ENCODE peak calls at places on chromosomes 5 and 9, in five cellular contexts. T, C, P, X and F are unnamed samples.

GRCh38 chr5:171413153-171413910 is 6.1 kb upstream of the FGF18 start:
- DNase-seq in T (no peak), C (no peak), P (no peak), X (no peak), F (no peak)

GRCh38 chr9:3464033-3464638 is 61.7 kb downstream of the RFX3 start:
- DNase-seq in T (no peak), C (no peak), P (no peak), X (no peak), F (no peak)

GRCh38 chr9:113631811-113632665 is 168.5 kb downstream of the RGS3 start:
- DNase-seq in T (no peak), C (no peak), P (no peak), X (no peak), F (no peak)

GRCh38 chr5:53063791-53064190 is 45.8 kb downstream of the MOCS2 start:
- DNase-seq in T (no peak), C (no peak), P (no peak), X (no peak), F (no peak)

GRCh38 chr5:148808864-148809642 is 17.4 kb upstream of the ADRB2 start:
- DNase-seq in T (no peak), C (peak; percentile 44), P (no peak), X (no peak), F (peak; percentile 39)

GRCh38 chr9:13139641-13140171 is 139.8 kb downstream of the MPDZ start:
- DNase-seq in T (peak; percentile 3), C (no peak), P (no peak), X (no peak), F (no peak)

GRCh38 chr9:69314547-69314946 is 10.5 kb upstream of the ENTREP1 start:
- DNase-seq in T (no peak), C (no peak), P (no peak), X (no peak), F (no peak)

GRCh38 chr5:112142769-112143270 is 276.3 kb downstream of the EPB41L4A start:
- DNase-seq in T (no peak), C (no peak), P (no peak), X (no peak), F (no peak)

GRCh38 chr9:81492710-81493447 is 196.5 kb downstream of the TLE1 start:
- DNase-seq in T (peak; percentile 8), C (no peak), P (no peak), X (no peak), F (no peak)

GRCh38 chr9:88458716-88459115 is 70.5 kb downstream of the SPIN1 start:
- DNase-seq in T (no peak), C (no peak), P (no peak), X (no peak), F (no peak)

GRCh38 chr9:134933076-134933659 is 15.5 kb upstream of the FCN1 start:
- DNase-seq in T (no peak), C (no peak), P (no peak), X (no peak), F (no peak)

GRCh38 chr5:178551059-178551458 is 39.1 kb downstream of the COL23A1 start:
- DNase-seq in T (peak; percentile 18), C (peak; percentile 54), P (no peak), X (no peak), F (no peak)

GRCh38 chr9:117733465-117733864 is 29.3 kb downstream of the TLR4 start:
- DNase-seq in T (no peak), C (no peak), P (no peak), X (no peak), F (no peak)

GRCh38 chr5:155943516-155944407 is 383.2 kb upstream of the SGCD start:
- DNase-seq in T (peak; percentile 31), C (peak; percentile 52), P (no peak), X (peak; percentile 6), F (no peak)

GRCh38 chr5:131983244-131983771 is 28.1 kb downstream of the ACSL6 start:
- DNase-seq in T (no peak), C (peak; percentile 28), P (no peak), X (no peak), F (no peak)

GRCh38 chr5:176418251-176418650 is 1.9 kb upstream of the CLTB start:
- DNase-seq in T (peak; percentile 84), C (no peak), P (no peak), X (no peak), F (no peak)

GRCh38 chr5:59709833-59710232 is 183.7 kb downstream of the PDE4D start:
- DNase-seq in T (no peak), C (no peak), P (no peak), X (no peak), F (no peak)

GRCh38 chr9:89519393-89519805 is 21.5 kb upstream of the SEMA4D start:
- DNase-seq in T (peak; percentile 26), C (no peak), P (no peak), X (no peak), F (no peak)

GRCh38 chr5:155010881-155011280 is 2.7 kb upstream of the KIF4B start:
- DNase-seq in T (no peak), C (no peak), P (no peak), X (no peak), F (no peak)

GRCh38 chr9:86700601-86701000 is 246.7 kb downstream of the GAS1 start:
- DNase-seq in T (no peak), C (no peak), P (no peak), X (no peak), F (no peak)

GRCh38 chr9:17802249-17802857 is 223.5 kb downstream of the SH3GL2 start:
- DNase-seq in T (no peak), C (peak; percentile 10), P (no peak), X (no peak), F (no peak)

GRCh38 chr5:123089572-123089970 is 530 bp downstream of the PRDM6 start:
- DNase-seq in T (peak; percentile 12), C (peak; percentile 64), P (no peak), X (no peak), F (no peak)

GRCh38 chr5:134026521-134027202 is 21.9 kb upstream of the VDAC1 start:
- DNase-seq in T (peak; percentile 75), C (peak; percentile 80), P (peak; percentile 67), X (peak; percentile 61), F (peak; percentile 63)

GRCh38 chr9:102206432-102206831 is 468.0 kb upstream of the GRIN3A start:
- DNase-seq in T (no peak), C (no peak), P (no peak), X (no peak), F (no peak)

GRCh38 chr9:68509689-68510088 is 31.0 kb downstream of the TMEM252 start:
- DNase-seq in T (no peak), C (no peak), P (peak; percentile 5), X (no peak), F (no peak)

GRCh38 chr9:3863114-3863528 is 337.3 kb upstream of the RFX3 start:
- DNase-seq in T (no peak), C (peak; percentile 35), P (no peak), X (no peak), F (no peak)

GRCh38 chr9:122020398-122020797 is 72.7 kb downstream of the TTLL11 start:
- DNase-seq in T (no peak), C (no peak), P (no peak), X (no peak), F (no peak)
- TF ChIP-seq TAF1 in T (no peak), C (no peak), P (no peak), X (no peak), F (no peak)

GRCh38 chr9:715743-716400 is 125.6 kb upstream of the DMRT1 start:
- DNase-seq in T (peak; percentile 53), C (no peak), P (no peak), X (no peak), F (no peak)
- TF ChIP-seq POLR2AphosphoS5 in T (no peak), C (no peak), P (no peak), X (no peak), F (no peak)

GRCh38 chr9:21031091-21031817 is at the start of gene HACD4:
- DNase-seq in T (no peak), C (peak; percentile 68), P (peak; percentile 57), X (peak; percentile 50), F (peak; percentile 58)
- TF ChIP-seq TAF1 in T (no peak), C (no peak), P (peak; percentile 12), X (peak; percentile 25), F (peak; percentile 46)

GRCh38 chr5:64637144-64637543 is 53.2 kb upstream of the SHISAL2B start:
- DNase-seq in T (no peak), C (no peak), P (no peak), X (no peak), F (no peak)
- TF ChIP-seq POLR2AphosphoS5 in T (no peak), C (no peak), P (no peak), X (no peak), F (no peak)